ENCODE peak calls at places on chromosome 4, in nine cellular contexts. C, R, H, K, I, V, G, J and E are unnamed samples.
A peak's percentile ranks its signal among the peaks of the same experiment; 100 is the strongest.

GRCh38 chr4:112896326-112896892 is 153.0 kb upstream of the ANK2 start:
- DNase-seq in C (no peak), R (no peak), H (no peak), K (no peak), I (no peak), V (no peak), G (no peak), J (no peak), E (no peak)

GRCh38 chr4:39083164-39083563 is 21.1 kb downstream of the KLHL5 start:
- DNase-seq in C (no peak), R (peak; percentile 50), H (no peak), K (no peak), I (no peak), V (no peak), G (peak; percentile 71), J (peak; percentile 76), E (peak; percentile 9)

GRCh38 chr4:74362347-74362746 is 2.6 kb upstream of the EREG start:
- DNase-seq in C (no peak), R (no peak), H (no peak), K (no peak), I (no peak), V (no peak), G (peak; percentile 13), J (peak; percentile 45), E (no peak)

GRCh38 chr4:80309301-80310004 is 26.1 kb upstream of the CFAP299 start:
- DNase-seq in C (no peak), R (peak; percentile 95), H (no peak), K (no peak), I (peak; percentile 89), V (peak; percentile 80), G (peak; percentile 97), J (peak; percentile 93), E (no peak)

GRCh38 chr4:126603851-126604250 is 1028.9 kb upstream of the INTU start:
- DNase-seq in C (no peak), R (no peak), H (no peak), K (no peak), I (no peak), V (no peak), G (no peak), J (no peak), E (peak; percentile 40)

GRCh38 chr4:123398803-123399637 is 2.4 kb downstream of the SPRY1 start:
- DNase-seq in C (peak; percentile 31), R (peak; percentile 86), H (peak; percentile 49), K (no peak), I (peak; percentile 83), V (peak; percentile 81), G (peak; percentile 75), J (peak; percentile 52), E (peak; percentile 77)

GRCh38 chr4:107937040-107937439 is 5.7 kb downstream of the CYP2U1 start:
- DNase-seq in C (no peak), R (no peak), H (no peak), K (no peak), I (no peak), V (no peak), G (no peak), J (no peak), E (no peak)

GRCh38 chr4:16264798-16265197 is 38.5 kb upstream of the TAPT1 start:
- DNase-seq in C (no peak), R (peak; percentile 77), H (no peak), K (peak; percentile 12), I (peak; percentile 70), V (peak; percentile 47), G (peak; percentile 73), J (peak; percentile 59), E (peak; percentile 67)